ENCODE peak calls at places on chromosomes 12 and 14, in nine cellular contexts. A is neural crest cell, I is foreskin fibroblast, W is uterus, V is transverse colon, Q is RWPE1, M is heart left ventricle, P is A549, B is tibial nerve. S is an unnamed sample.
A peak's percentile ranks its signal among the peaks of the same experiment; 100 is the strongest.

GRCh38 chr14:69090187-69090789 is 62.6 kb downstream of the DCAF5 start:
- DNase-seq in A (no peak), I (no peak), W (no peak), V (peak; percentile 15), Q (peak; percentile 47), M (no peak), P (peak; percentile 35), B (peak; percentile 12), S (no peak)

GRCh38 chr12:64720884-64721283 is 38.3 kb downstream of the GNS start:
- DNase-seq in A (no peak), I (no peak), W (no peak), V (no peak), Q (no peak), M (no peak), P (no peak), B (no peak), S (no peak)

GRCh38 chr12:68958337-68958736 is 25.4 kb upstream of the CPM start:
- DNase-seq in A (no peak), I (no peak), W (no peak), V (no peak), Q (no peak), M (no peak), P (no peak), B (no peak), S (no peak)

GRCh38 chr12:4421590-4422031 is 24.0 kb downstream of the FGF6 start:
- DNase-seq in A (peak; percentile 46), I (peak; percentile 9), W (no peak), V (no peak), Q (peak; percentile 70), M (no peak), P (peak; percentile 57), B (peak; percentile 26), S (no peak)

GRCh38 chr14:76771432-76771980 is 10.2 kb downstream of the VASH1 start:
- DNase-seq in A (no peak), I (no peak), W (no peak), V (no peak), Q (no peak), M (no peak), P (no peak), B (peak; percentile 0), S (peak; percentile 47)

GRCh38 chr12:122975790-122976647 is 975 bp downstream of the OGFOD2 start:
- DNase-seq in A (no peak), I (no peak), W (no peak), V (no peak), Q (no peak), M (no peak), P (no peak), B (no peak), S (no peak)

GRCh38 chr14:44803239-44803905 is 158.4 kb downstream of the KLHL28 start:
- DNase-seq in A (no peak), I (peak; percentile 21), W (no peak), V (no peak), Q (peak; percentile 55), M (no peak), P (peak; percentile 26), B (no peak), S (no peak)

GRCh38 chr12:54404061-54405004 is 14.7 kb downstream of the ITGA5 start:
- DNase-seq in A (peak; percentile 72), I (no peak), W (peak; percentile 72), V (peak; percentile 65), Q (no peak), M (peak; percentile 53), P (no peak), B (peak; percentile 75), S (no peak)

GRCh38 chr14:26709019-26709418 is 111.2 kb upstream of the NOVA1 start:
- DNase-seq in A (no peak), I (peak; percentile 21), W (no peak), V (no peak), Q (no peak), M (no peak), P (no peak), B (no peak), S (no peak)

GRCh38 chr12:1115471-1116242 is 124.6 kb downstream of the ERC1 start:
- DNase-seq in A (no peak), I (peak; percentile 42), W (no peak), V (no peak), Q (peak; percentile 67), M (no peak), P (no peak), B (no peak), S (no peak)

GRCh38 chr12:8594072-8594471 is 18.6 kb downstream of the AICDA start:
- DNase-seq in A (no peak), I (no peak), W (no peak), V (no peak), Q (no peak), M (no peak), P (no peak), B (no peak), S (no peak)

GRCh38 chr12:121769297-121769830 is 24.1 kb downstream of the RHOF start:
- DNase-seq in A (no peak), I (no peak), W (no peak), V (no peak), Q (no peak), M (no peak), P (no peak), B (no peak), S (no peak)

GRCh38 chr12:115354476-115354890 is 670.5 kb upstream of the TBX3 start:
- DNase-seq in A (no peak), I (no peak), W (no peak), V (no peak), Q (no peak), M (no peak), P (no peak), B (no peak), S (no peak)

GRCh38 chr12:131700271-131700670 is 10.6 kb upstream of the SFSWAP start:
- DNase-seq in A (no peak), I (no peak), W (no peak), V (no peak), Q (no peak), M (no peak), P (no peak), B (no peak), S (no peak)

GRCh38 chr12:19915392-19916192 is 452.7 kb upstream of the PDE3A start:
- DNase-seq in A (no peak), I (peak; percentile 16), W (no peak), V (no peak), Q (no peak), M (no peak), P (no peak), B (peak; percentile 56), S (no peak)

GRCh38 chr12:29253916-29254625 is 105.0 kb downstream of the FAR2 start:
- DNase-seq in A (no peak), I (no peak), W (no peak), V (no peak), Q (no peak), M (no peak), P (no peak), B (no peak), S (no peak)

GRCh38 chr14:87018294-87018693 is 974.7 kb downstream of the GALC start:
- DNase-seq in A (no peak), I (no peak), W (no peak), V (no peak), Q (no peak), M (no peak), P (no peak), B (no peak), S (no peak)

GRCh38 chr14:87013583-87013982 is 979.4 kb downstream of the GALC start:
- DNase-seq in A (no peak), I (peak; percentile 42), W (no peak), V (no peak), Q (no peak), M (no peak), P (no peak), B (no peak), S (no peak)

GRCh38 chr14:87017335-87017734 is 975.6 kb downstream of the GALC start:
- DNase-seq in A (no peak), I (no peak), W (no peak), V (no peak), Q (no peak), M (no peak), P (no peak), B (no peak), S (no peak)

GRCh38 chr14:87014854-87015253 is 978.1 kb downstream of the GALC start:
- DNase-seq in A (no peak), I (no peak), W (no peak), V (no peak), Q (no peak), M (no peak), P (no peak), B (no peak), S (no peak)
- TF ChIP-seq CTCF in A (peak; percentile 23), I (no peak), W (no peak), V (no peak), Q (no peak), M (no peak), P (no peak), B (no peak), S (no peak)

GRCh38 chr14:42554091-42554490 is 947.4 kb downstream of the LRFN5 start:
- DNase-seq in A (no peak), I (no peak), W (no peak), V (no peak), Q (no peak), M (no peak), P (no peak), B (no peak), S (no peak)
- TF ChIP-seq CTCF in A (no peak), I (no peak), W (no peak), V (no peak), Q (no peak), M (no peak), P (no peak), B (no peak), S (no peak)

GRCh38 chr12:56723352-56723751 is 1.7 kb downstream of the NACA start:
- DNase-seq in A (no peak), I (no peak), W (no peak), V (no peak), Q (no peak), M (no peak), P (no peak), B (no peak), S (no peak)
- TF ChIP-seq CTCF in A (no peak), I (no peak), W (no peak), V (no peak), Q (no peak), M (no peak), P (no peak), B (no peak), S (no peak)

GRCh38 chr12:67269632-67270578 is 747 bp downstream of the CAND1 start:
- DNase-seq in A (peak; percentile 41), I (peak; percentile 10), W (peak; percentile 54), V (peak; percentile 54), Q (peak; percentile 18), M (peak; percentile 72), P (peak; percentile 18), B (peak; percentile 22), S (no peak)

GRCh38 chr12:67268335-67268895 is 743 bp upstream of the CAND1 start:
- DNase-seq in A (peak; percentile 72), I (peak; percentile 97), W (peak; percentile 95), V (peak; percentile 88), Q (peak; percentile 98), M (peak; percentile 77), P (peak; percentile 99), B (peak; percentile 95), S (no peak)

GRCh38 chr12:67270622-67271021 is 1.5 kb downstream of the CAND1 start:
- DNase-seq in A (no peak), I (no peak), W (no peak), V (no peak), Q (no peak), M (no peak), P (no peak), B (no peak), S (no peak)

GRCh38 chr12:67271976-67272375 is 2.8 kb downstream of the CAND1 start:
- DNase-seq in A (no peak), I (peak; percentile 17), W (no peak), V (no peak), Q (no peak), M (no peak), P (no peak), B (no peak), S (no peak)

GRCh38 chr12:67268896-67269631 is at the start of gene CAND1:
- DNase-seq in A (peak; percentile 93), I (peak; percentile 98), W (peak; percentile 98), V (peak; percentile 97), Q (peak; percentile 95), M (peak; percentile 98), P (peak; percentile 95), B (peak; percentile 97), S (peak; percentile 97)
- TF ChIP-seq CTCF in A (no peak), I (no peak), W (no peak), V (no peak), Q (no peak), M (no peak), P (peak; percentile 6), B (peak; percentile 45), S (no peak)

S was measured in chondrocyte.